ENCODE peak calls at places on chromosomes 6 and 20, in four cellular contexts. B is H1, Y is mesenchymal stem cell, Q is trophoblast cell. U is an unnamed sample.

GRCh38 chr6:107786709-107787588 is 37.2 kb downstream of the SCML4 start:
- DNase-seq in B (peak; percentile 26), Y (no peak), Q (no peak), U (no peak)

GRCh38 chr6:107115695-107116327 is 496 bp upstream of the BEND3 start:
- DNase-seq in Q (peak; percentile 60), Y (peak; percentile 69), B (peak; percentile 84), U (peak; percentile 67)

GRCh38 chr6:7590918-7591302 is 912 bp downstream of the SNRNP48 start:
- DNase-seq in Q (peak; percentile 29), B (no peak), Y (peak; percentile 39), U (no peak)

GRCh38 chr6:88050140-88050818 is 2.6 kb downstream of the SPACA1 start:
- DNase-seq in Y (no peak), B (no peak), Q (no peak), U (no peak)

GRCh38 chr6:83365931-83366330 is 64.9 kb downstream of the ME1 start:
- DNase-seq in B (no peak), Y (no peak), Q (no peak), U (no peak)

GRCh38 chr6:56938634-56939294 is 16.1 kb upstream of the BEND6 start:
- DNase-seq in Y (peak; percentile 76), B (no peak), Q (no peak), U (no peak)

GRCh38 chr20:49699200-49699992 is 14.3 kb downstream of the B4GALT5 start:
- DNase-seq in Y (peak; percentile 64), Q (peak; percentile 63), B (no peak), U (no peak)

GRCh38 chr20:46040902-46041535 is 12.0 kb downstream of the SLC12A5 start:
- DNase-seq in B (peak; percentile 93), Y (peak; percentile 45), Q (peak; percentile 69), U (peak; percentile 76)

GRCh38 chr6:139027620-139028182 is 844 bp upstream of the ABRACL start:
- DNase-seq in Y (peak; percentile 82), B (peak; percentile 56), Q (no peak), U (no peak)

GRCh38 chr6:142013875-142014495 is 118.7 kb upstream of the GJE1 start:
- DNase-seq in B (no peak), Y (peak; percentile 17), Q (no peak), U (no peak)

GRCh38 chr20:57072184-57072583 is 194.3 kb downstream of the BMP7 start:
- DNase-seq in Q (no peak), Y (no peak), B (no peak), U (no peak)

GRCh38 chr20:40173877-40174276 is 515.2 kb downstream of the MAFB start:
- DNase-seq in Q (no peak), B (no peak), Y (no peak), U (no peak)

GRCh38 chr20:4130404-4131189 is 115.2 kb upstream of the RNF24 start:
- DNase-seq in Y (peak; percentile 73), Q (no peak), B (no peak), U (no peak)

GRCh38 chr6:5053864-5054426 is 31.2 kb upstream of the PPP1R3G start:
- DNase-seq in B (no peak), Q (peak; percentile 66), Y (no peak), U (no peak)

GRCh38 chr6:11492444-11493300 is 44.9 kb upstream of the TMEM170B start:
- DNase-seq in Q (peak; percentile 64), Y (peak; percentile 65), B (no peak), U (no peak)

GRCh38 chr6:155388546-155388945 is 67.1 kb downstream of the NOX3 start:
- DNase-seq in Q (no peak), Y (peak; percentile 32), B (no peak), U (no peak)

GRCh38 chr6:150567823-150568383 is 31.8 kb upstream of the PLEKHG1 start:
- DNase-seq in Y (no peak), Q (no peak), B (no peak), U (no peak)

GRCh38 chr6:107534762-107535161 is 44.8 kb downstream of the SOBP start:
- DNase-seq in B (no peak), Q (no peak), Y (no peak), U (no peak)

GRCh38 chr6:33423777-33424176 is 3.9 kb downstream of the SYNGAP1 start:
- DNase-seq in Q (no peak), Y (no peak), B (no peak), U (no peak)

GRCh38 chr20:2907519-2907918 is 34.2 kb downstream of the PTPRA start:
- DNase-seq in B (no peak), Y (no peak), Q (no peak), U (no peak)

GRCh38 chr6:36985963-36986703 is at the start of gene MTCH1:
- DNase-seq in Y (peak; percentile 90), Q (peak; percentile 97), B (peak; percentile 95), U (peak; percentile 91)

GRCh38 chr20:33261465-33261864 is 21.5 kb upstream of the BPIFB1 start:
- DNase-seq in Q (no peak), B (no peak), Y (no peak), U (no peak)

GRCh38 chr20:62159835-62160234 is 16.3 kb downstream of the SS18L1 start:
- DNase-seq in Q (peak; percentile 51), Y (no peak), B (no peak), U (no peak)

GRCh38 chr6:125953502-125953875 is 3.1 kb upstream of the HINT3 start:
- DNase-seq in Y (no peak), Q (peak; percentile 99), B (peak; percentile 69), U (no peak)

GRCh38 chr20:19921349-19921793 is 95.8 kb upstream of the NAA20 start:
- DNase-seq in Q (no peak), B (peak; percentile 55), Y (no peak), U (no peak)

GRCh38 chr6:138685257-138685656 is 88.3 kb upstream of the CCDC28A start:
- DNase-seq in B (no peak), Q (no peak), Y (no peak), U (no peak)

GRCh38 chr6:71808865-71809264 is 77.5 kb upstream of the RIMS1 start:
- DNase-seq in Q (no peak), B (no peak), Y (no peak), U (no peak)

GRCh38 chr6:124223596-124223995 is 419.9 kb downstream of the NKAIN2 start:
- DNase-seq in Q (peak; percentile 63), B (no peak), Y (peak; percentile 67), U (no peak)

GRCh38 chr20:23156170-23156841 is 70.2 kb upstream of the CD93 start:
- DNase-seq in Q (peak; percentile 54), Y (peak; percentile 89), B (peak; percentile 28), U (no peak)

GRCh38 chr6:56361812-56362211 is 114.4 kb upstream of the COL21A1 start:
- DNase-seq in Q (no peak), Y (no peak), B (no peak), U (no peak)

GRCh38 chr20:50729925-50730764 is 1.2 kb upstream of the PARD6B start:
- DNase-seq in Y (peak; percentile 83), B (no peak), Q (peak; percentile 41), U (no peak)

GRCh38 chr20:64191002-64191401 is 26.8 kb downstream of the MYT1 start:
- DNase-seq in Q (no peak), Y (no peak), B (no peak), U (no peak)

GRCh38 chr20:64189530-64189966 is 25.3 kb downstream of the MYT1 start:
- DNase-seq in Q (no peak), Y (no peak), B (no peak), U (no peak)

GRCh38 chr20:64188071-64188470 is 23.8 kb downstream of the MYT1 start:
- DNase-seq in Y (no peak), B (no peak), Q (no peak), U (no peak)

GRCh38 chr20:64188682-64189529 is 24.7 kb downstream of the MYT1 start:
- DNase-seq in Y (peak; percentile 56), B (no peak), Q (peak; percentile 3), U (peak; percentile 63)

GRCh38 chr20:64189986-64190385 is 25.7 kb downstream of the MYT1 start:
- DNase-seq in Y (no peak), Q (no peak), B (no peak), U (no peak)
- H2BK12ac ChIP-seq in Y (no peak overlapping the region), Q (no peak overlapping the region), B (peak overlapping the region; percentile 68), U (no peak overlapping the region)

DNA sequence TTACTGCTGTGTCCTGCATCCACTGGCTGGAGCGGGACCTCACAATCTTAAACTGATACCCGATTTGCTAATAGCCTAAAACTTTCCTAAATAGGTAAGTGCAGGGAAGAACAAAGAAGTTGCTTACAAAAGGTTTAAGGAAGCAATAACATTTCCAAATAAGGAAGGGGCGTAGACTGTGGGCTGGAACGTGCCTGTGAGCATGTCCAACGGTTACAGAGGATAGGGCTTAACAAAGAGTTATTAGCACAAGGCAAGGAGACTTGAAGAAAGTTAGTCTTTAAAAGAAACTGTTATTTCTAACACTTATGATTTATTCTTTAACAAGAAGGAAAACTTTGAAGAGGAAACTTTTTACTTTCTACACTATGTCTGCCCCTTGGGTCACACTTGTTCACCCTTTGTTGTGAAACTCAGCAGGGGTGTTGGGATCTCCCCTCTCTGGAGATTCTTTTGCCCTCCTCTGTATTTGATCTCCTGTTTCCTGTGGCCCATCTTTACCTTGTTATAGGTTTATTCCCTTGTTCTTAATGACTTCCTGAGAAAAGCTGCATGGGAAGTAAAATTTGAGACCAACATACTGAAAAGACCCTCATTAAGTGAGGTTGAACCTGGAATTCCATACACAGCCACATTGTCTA is 28.7 kb downstream of the KAT14 start:
- DNase-seq in Q (no peak), Y (no peak), B (no peak), U (no peak)
- H2BK12ac ChIP-seq in Q (no peak overlapping the region), Y (no peak overlapping the region), B (no peak overlapping the region), U (no peak overlapping the region)

DNA sequence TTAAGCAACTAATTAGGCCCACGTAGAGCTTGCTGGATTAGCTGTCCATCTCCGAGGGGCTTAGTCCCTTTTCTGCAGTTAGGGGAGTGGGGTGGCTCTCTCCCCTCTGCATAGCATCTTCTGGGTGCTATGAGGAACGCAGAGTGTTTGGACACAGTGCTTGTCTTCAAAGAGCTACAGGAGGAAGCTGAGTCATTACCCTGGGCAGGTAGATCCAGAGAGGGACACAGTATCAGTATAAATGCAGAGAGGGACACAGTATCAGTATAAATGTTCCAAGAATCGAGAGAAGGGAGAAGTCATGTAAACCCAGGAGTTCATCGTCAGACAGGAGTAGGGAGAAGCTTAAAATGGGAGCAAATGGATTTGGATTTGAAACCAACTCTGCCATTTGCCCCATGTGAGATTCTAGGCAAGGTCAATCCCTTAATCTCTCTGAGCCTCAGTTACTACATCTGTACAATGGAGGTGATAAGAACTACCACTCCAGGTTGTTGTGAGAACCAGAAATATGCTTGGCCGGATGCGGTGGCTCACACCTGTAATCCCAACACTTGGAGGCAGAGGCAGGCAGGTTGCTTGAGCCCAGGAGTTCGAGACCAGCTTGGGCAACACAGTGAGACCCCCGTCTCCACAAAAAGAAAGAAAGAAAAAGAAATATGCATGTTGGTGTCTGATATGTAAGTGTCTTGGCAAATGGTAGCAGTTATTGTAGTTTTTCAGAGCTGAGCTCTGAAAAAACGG is 5.5 kb upstream of the GHRH start:
- DNase-seq in Y (no peak), Q (no peak), B (no peak), U (no peak)
- H2BK12ac ChIP-seq in Y (no peak overlapping the region), Q (no peak overlapping the region), B (peak overlapping the region; percentile 97), U (no peak overlapping the region)

GRCh38 chr20:25355191-25355590 is 35.4 kb downstream of the ABHD12 start:
- DNase-seq in Q (no peak), Y (no peak), B (no peak), U (no peak)
- H2BK12ac ChIP-seq in Q (no peak overlapping the region), Y (no peak overlapping the region), B (peak overlapping the region; percentile 93), U (no peak overlapping the region)

GRCh38 chr20:53764416-53764800 is 170.8 kb upstream of the ZNF217 start:
- DNase-seq in B (no peak), Q (no peak), Y (no peak), U (no peak)
- H2BK12ac ChIP-seq in B (peak overlapping the region; percentile 82), Q (no peak overlapping the region), Y (no peak overlapping the region), U (no peak overlapping the region)